ENCODE peak calls at places on chromosomes 11 and 22, in five cellular contexts. I is cardiac muscle cell, G is fibroblast of lung, P is kidney, N is stomach. J is an unnamed sample.

GRCh38 chr11:31782243-31782642 is 28.9 kb downstream of the PAX6 start:
- DNase-seq in I (no peak), P (no peak), N (no peak), G (no peak), J (no peak)

GRCh38 chr11:93166194-93166593 is 31.6 kb downstream of the SLC36A4 start:
- DNase-seq in P (no peak), N (no peak), G (no peak), I (no peak), J (no peak)

GRCh38 chr11:112300094-112300786 is 39.6 kb upstream of the PLET1 start:
- DNase-seq in N (no peak), P (no peak), G (no peak), I (no peak), J (no peak)

GRCh38 chr11:65389294-65389980 is 3.0 kb downstream of the FRMD8 start:
- DNase-seq in P (peak; percentile 71), I (no peak), N (no peak), G (no peak), J (no peak)

GRCh38 chr11:12409621-12410005 is 32.2 kb downstream of the PARVA start:
- DNase-seq in N (no peak), I (no peak), G (peak; percentile 60), P (no peak), J (no peak)

GRCh38 chr11:57131080-57131790 is 50.5 kb upstream of the LRRC55 start:
- DNase-seq in G (peak; percentile 10), P (no peak), I (peak; percentile 74), N (peak; percentile 57), J (peak; percentile 53)

GRCh38 chr11:112166561-112166960 is 611 bp upstream of the TEX12 start:
- DNase-seq in P (no peak), G (no peak), N (no peak), I (no peak), J (no peak)

GRCh38 chr11:60754887-60755286 is 1.8 kb upstream of the MS4A15 start:
- DNase-seq in N (no peak), I (no peak), P (no peak), G (no peak), J (no peak)

GRCh38 chr22:33274941-33275443 is 216.8 kb upstream of the SYN3 start:
- DNase-seq in I (no peak), P (no peak), N (no peak), G (no peak), J (no peak)

GRCh38 chr22:47345025-47345424 is 582.6 kb downstream of the TBC1D22A start:
- DNase-seq in G (no peak), P (no peak), N (no peak), I (no peak), J (no peak)

GRCh38 chr11:2186669-2187266 is 15.2 kb upstream of the TH start:
- DNase-seq in I (peak; percentile 79), G (no peak), P (no peak), N (peak; percentile 62), J (peak; percentile 67)

GRCh38 chr11:115736146-115736545 is 231.9 kb upstream of the CADM1 start:
- DNase-seq in G (no peak), P (no peak), I (no peak), N (no peak), J (no peak)

GRCh38 chr11:46298699-46299424 is 21.4 kb downstream of the CREB3L1 start:
- DNase-seq in P (no peak), N (no peak), G (peak; percentile 94), I (no peak), J (no peak)

GRCh38 chr22:17777005-17777716 is 2.9 kb upstream of the BID start:
- DNase-seq in G (no peak), I (no peak), P (peak; percentile 74), N (peak; percentile 55), J (no peak)

GRCh38 chr11:57199330-57199729 is 17.6 kb downstream of the LRRC55 start:
- DNase-seq in P (no peak), N (no peak), G (no peak), I (no peak), J (no peak)

GRCh38 chr11:121965330-121965729 is 150.7 kb downstream of the BLID start:
- DNase-seq in I (no peak), P (no peak), G (no peak), N (no peak), J (no peak)

GRCh38 chr22:26617251-26618199 is at the start of gene CRYBB1:
- DNase-seq in P (peak; percentile 77), G (peak; percentile 31), N (no peak), I (no peak), J (no peak)

GRCh38 chr22:44578516-44579230 is 80.6 kb upstream of the RTL6 start:
- DNase-seq in P (no peak), G (no peak), I (no peak), N (no peak), J (no peak)

GRCh38 chr11:117792992-117793391 is 4.0 kb downstream of the DSCAML1 start:
- DNase-seq in I (no peak), G (no peak), N (no peak), P (no peak), J (no peak)

GRCh38 chr22:38874529-38875222 is 2.7 kb upstream of the CBX6 start:
- DNase-seq in I (no peak), G (no peak), N (peak; percentile 9), P (no peak), J (no peak)

GRCh38 chr11:77557553-77557952 is 32.2 kb upstream of the AQP11 start:
- DNase-seq in I (peak; percentile 9), N (no peak), G (peak; percentile 21), P (no peak), J (no peak)

GRCh38 chr11:57597971-57598830 is 716 bp downstream of the SERPING1 start:
- DNase-seq in N (peak; percentile 50), G (peak; percentile 78), P (peak; percentile 95), I (peak; percentile 74), J (peak; percentile 69)

GRCh38 chr11:76878014-76878413 is 17.3 kb downstream of the ACER3 start:
- DNase-seq in N (no peak), I (no peak), P (no peak), G (no peak), J (no peak)

GRCh38 chr11:124878497-124879228 is 13.4 kb downstream of the ROBO3 start:
- DNase-seq in I (no peak), N (no peak), G (no peak), P (no peak), J (no peak)
- H3K4me3 ChIP-seq in I (no peak overlapping the region), N (no peak overlapping the region), G (no peak overlapping the region), P (no peak overlapping the region), J (no peak overlapping the region)

GRCh38 chr22:37571258-37571991 is 8.5 kb downstream of the LGALS2 start:
- DNase-seq in N (no peak), I (no peak), G (no peak), P (no peak), J (no peak)
- TF ChIP-seq CTCF in N (no peak), I (peak; percentile 24), G (no peak), P (no peak), J (no peak)

GRCh38 chr22:50306753-50307749 is at the start of gene PLXNB2:
- DNase-seq in N (peak; percentile 84), P (peak; percentile 95), G (peak; percentile 87), I (peak; percentile 88), J (peak; percentile 86)
- H3K4me3 ChIP-seq in N (peak within 1 kb of the TSS; percentile 84), P (peak within 1 kb of the TSS; percentile 84), G (peak within 1 kb of the TSS; percentile 74), I (peak within 1 kb of the TSS; percentile 77), J (peak within 1 kb of the TSS; percentile 89)

DNA sequence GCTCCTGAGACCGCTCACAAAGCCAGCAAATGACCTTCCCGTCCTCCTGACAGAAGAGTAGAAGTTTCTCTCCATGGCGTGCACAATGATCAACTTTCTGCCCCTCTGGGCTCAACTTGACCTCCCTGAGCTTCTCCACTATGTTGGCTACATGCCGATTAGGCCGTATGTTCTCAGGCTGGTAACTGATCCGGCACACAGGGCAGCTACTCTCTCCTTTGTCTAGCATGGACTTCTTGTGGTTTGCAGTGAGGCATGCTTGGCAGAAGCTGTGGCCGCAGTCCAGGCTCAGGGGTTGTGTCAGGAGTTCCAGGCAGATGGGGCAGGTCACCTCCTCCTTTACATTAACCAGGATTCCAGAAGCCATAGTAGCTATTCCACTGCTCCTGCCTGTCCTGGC is 5.1 kb downstream of the TRIM5 start:
- DNase-seq in N (no peak), P (no peak), G (no peak), I (no peak), J (no peak)
- TF ChIP-seq CTCF in N (no peak), P (no peak), G (no peak), I (no peak), J (no peak)

DNA sequence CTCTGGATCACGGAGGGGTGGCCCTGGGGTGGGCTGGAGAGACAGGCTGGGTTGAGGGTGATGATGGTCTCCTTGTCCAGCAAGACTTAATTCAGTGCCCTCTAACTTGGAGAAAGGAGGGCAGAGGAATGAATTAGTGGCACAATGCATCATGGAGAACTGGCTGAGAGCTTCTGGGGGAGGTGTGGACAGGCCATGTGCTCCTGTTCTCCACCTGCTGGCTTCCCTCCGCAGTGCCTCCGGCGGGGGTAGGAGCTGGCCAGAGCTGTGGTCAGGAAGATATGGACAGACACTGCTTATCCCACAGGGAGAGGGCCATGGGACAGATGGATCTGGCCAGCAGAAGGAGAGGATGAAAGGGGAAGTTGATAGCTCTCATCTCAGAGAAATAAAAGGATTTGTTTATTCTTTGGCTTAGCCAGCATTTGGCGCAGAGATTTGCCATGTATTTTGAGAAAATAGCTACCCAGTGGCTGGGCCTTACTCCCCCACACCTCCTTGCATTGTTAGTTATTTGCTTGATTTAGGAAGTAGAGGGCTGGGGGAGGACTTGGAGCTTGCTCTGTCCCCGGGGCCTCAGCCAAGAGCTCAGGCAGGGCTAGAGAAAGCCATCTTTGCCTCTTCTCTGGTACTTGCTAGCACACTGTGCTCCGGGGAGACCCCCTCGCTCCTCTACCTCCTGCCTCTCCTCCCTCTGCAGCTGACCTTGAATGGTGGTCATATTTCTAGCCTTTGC is 93.2 kb downstream of the SCN3B start:
- DNase-seq in G (no peak), I (peak; percentile 66), N (peak; percentile 49), P (no peak), J (peak; percentile 82)
- H3K4me3 ChIP-seq in G (no peak overlapping the region), I (no peak overlapping the region), N (peak overlapping the region; percentile 41), P (peak overlapping the region; percentile 20), J (peak overlapping the region; percentile 62)

DNA sequence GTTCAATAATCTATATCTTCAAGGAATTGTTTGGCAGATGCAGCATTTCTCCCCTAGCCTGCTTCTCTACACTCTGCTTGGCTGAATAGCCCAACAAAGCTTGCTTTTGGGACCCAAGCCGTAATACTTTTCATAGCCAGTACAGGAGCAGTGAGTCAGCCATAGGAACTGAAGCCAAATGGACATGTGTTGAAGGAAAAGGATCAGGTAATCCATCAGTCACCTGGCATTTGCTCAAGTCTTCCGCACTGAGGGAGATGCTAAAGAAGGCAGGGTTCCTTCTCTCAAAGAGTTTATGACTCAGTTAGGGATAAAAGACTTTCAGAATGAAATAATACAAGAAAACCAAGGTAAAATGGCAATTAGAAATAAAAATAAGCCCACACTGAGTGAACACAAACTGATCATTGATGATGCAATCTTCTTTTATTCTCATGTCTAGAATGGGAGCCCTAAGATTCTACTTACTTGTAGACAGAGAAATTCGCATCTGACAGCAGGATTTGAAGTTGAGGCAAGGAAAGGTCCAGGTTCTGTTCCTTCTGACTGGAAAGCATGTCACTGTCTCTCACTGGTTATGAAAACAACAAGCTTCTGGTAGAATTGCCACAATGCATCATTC is 13.2 kb downstream of the C11orf87 start:
- DNase-seq in P (no peak), N (no peak), I (no peak), G (no peak), J (no peak)
- TF ChIP-seq CTCF in P (no peak), N (no peak), I (no peak), G (no peak), J (no peak)